ENCODE peak calls at places on chromosomes 12 and 14, in eight cellular contexts. Z is iPS DF 6.9, D is psoas muscle, L is ascending aorta, G is lower lobe of right lung, J is Karpas-422, N is HCT116, X is lung. Y is an unnamed sample.
A peak's percentile ranks its signal among the peaks of the same experiment; 100 is the strongest.

GRCh38 chr12:121537814-121538698 is 42.8 kb downstream of the KDM2B start:
- DNase-seq in Z (no peak), D (no peak), J (peak; percentile 79), X (no peak), L (no peak), G (peak; percentile 72), N (no peak), Y (no peak)

GRCh38 chr12:26133508-26133907 is 8.7 kb upstream of the BHLHE41 start:
- DNase-seq in X (no peak), D (no peak), G (no peak), L (no peak), N (no peak), J (no peak), Z (no peak), Y (no peak)

GRCh38 chr14:93133476-93133875 is 17.8 kb upstream of the ITPK1 start:
- DNase-seq in Z (no peak), N (no peak), L (no peak), D (no peak), J (no peak), G (no peak), X (no peak), Y (no peak)

GRCh38 chr14:32203928-32204357 is 874 bp upstream of the RNU6-8 start:
- DNase-seq in D (peak; percentile 57), L (no peak), X (no peak), Z (no peak), G (no peak), N (no peak), J (peak; percentile 55), Y (peak; percentile 21)

GRCh38 chr12:104063712-104064030 is 660 bp upstream of the HCFC2 start:
- DNase-seq in J (no peak), N (no peak), G (no peak), D (no peak), L (no peak), X (no peak), Z (no peak), Y (no peak)

GRCh38 chr14:60506985-60507829 is 1.7 kb upstream of the SIX6 start:
- DNase-seq in D (no peak), G (no peak), N (no peak), L (no peak), J (no peak), Z (no peak), X (no peak), Y (no peak)

GRCh38 chr14:31965735-31966598 is 111.1 kb upstream of the ARHGAP5 start:
- DNase-seq in G (no peak), Z (no peak), D (no peak), J (no peak), L (no peak), N (no peak), X (no peak), Y (no peak)

GRCh38 chr12:122411537-122411936 is 10.9 kb downstream of the CLIP1 start:
- DNase-seq in L (no peak), N (no peak), X (no peak), D (no peak), Z (no peak), G (no peak), J (no peak), Y (no peak)

GRCh38 chr12:63845726-63846125 is 1.2 kb downstream of the SRGAP1 start:
- DNase-seq in Z (no peak), N (no peak), L (no peak), J (no peak), D (no peak), X (no peak), G (no peak), Y (no peak)

GRCh38 chr12:6092784-6093722 is 31.4 kb downstream of the VWF start:
- DNase-seq in D (peak; percentile 69), X (peak; percentile 78), L (peak; percentile 91), Z (no peak), J (no peak), N (peak; percentile 82), G (peak; percentile 81), Y (no peak)

GRCh38 chr12:62903151-62903550 is 31.8 kb downstream of the PPM1H start:
- DNase-seq in N (no peak), J (no peak), G (no peak), L (no peak), D (no peak), X (no peak), Z (no peak), Y (no peak)

GRCh38 chr14:46571970-46572369 is 79.6 kb downstream of the RPL10L start:
- DNase-seq in N (no peak), D (no peak), L (no peak), G (no peak), X (no peak), Z (no peak), J (no peak), Y (no peak)

GRCh38 chr12:53706080-53706479 is 21.2 kb downstream of the CALCOCO1 start:
- DNase-seq in N (no peak), D (no peak), Z (no peak), G (no peak), X (no peak), L (no peak), J (no peak), Y (no peak)

GRCh38 chr12:2225736-2226135 is 172.9 kb downstream of the CACNA1C start:
- DNase-seq in G (no peak), D (no peak), J (no peak), X (no peak), N (no peak), Z (no peak), L (no peak), Y (no peak)

GRCh38 chr12:106288510-106289195 is 13.9 kb upstream of the TCP11L2 start:
- DNase-seq in L (no peak), X (no peak), G (no peak), J (no peak), Z (no peak), N (peak; percentile 76), D (no peak), Y (no peak)

GRCh38 chr12:22529281-22530060 is 14.9 kb downstream of the C2CD5 start:
- DNase-seq in X (no peak), J (peak; percentile 68), N (no peak), G (no peak), D (no peak), L (no peak), Z (no peak), Y (no peak)

GRCh38 chr14:60175255-60175902 is 10.2 kb upstream of the DHRS7 start:
- DNase-seq in L (no peak), D (no peak), Z (no peak), G (no peak), J (no peak), X (no peak), N (no peak), Y (no peak)

GRCh38 chr14:53493310-53493709 is 340.2 kb upstream of the DDHD1 start:
- DNase-seq in D (no peak), G (no peak), Z (no peak), N (no peak), J (no peak), X (no peak), L (no peak), Y (no peak)

GRCh38 chr12:34354239-34355200 is 332.2 kb downstream of the ALG10 start:
- DNase-seq in N (no peak), X (no peak), D (no peak), Z (no peak), L (no peak), J (no peak), G (no peak), Y (no peak)

GRCh38 chr14:54364555-54365415 is 32.0 kb upstream of the CDKN3 start:
- DNase-seq in G (no peak), N (no peak), Z (no peak), J (no peak), D (peak; percentile 74), L (peak; percentile 79), X (no peak), Y (peak; percentile 61)

DNA sequence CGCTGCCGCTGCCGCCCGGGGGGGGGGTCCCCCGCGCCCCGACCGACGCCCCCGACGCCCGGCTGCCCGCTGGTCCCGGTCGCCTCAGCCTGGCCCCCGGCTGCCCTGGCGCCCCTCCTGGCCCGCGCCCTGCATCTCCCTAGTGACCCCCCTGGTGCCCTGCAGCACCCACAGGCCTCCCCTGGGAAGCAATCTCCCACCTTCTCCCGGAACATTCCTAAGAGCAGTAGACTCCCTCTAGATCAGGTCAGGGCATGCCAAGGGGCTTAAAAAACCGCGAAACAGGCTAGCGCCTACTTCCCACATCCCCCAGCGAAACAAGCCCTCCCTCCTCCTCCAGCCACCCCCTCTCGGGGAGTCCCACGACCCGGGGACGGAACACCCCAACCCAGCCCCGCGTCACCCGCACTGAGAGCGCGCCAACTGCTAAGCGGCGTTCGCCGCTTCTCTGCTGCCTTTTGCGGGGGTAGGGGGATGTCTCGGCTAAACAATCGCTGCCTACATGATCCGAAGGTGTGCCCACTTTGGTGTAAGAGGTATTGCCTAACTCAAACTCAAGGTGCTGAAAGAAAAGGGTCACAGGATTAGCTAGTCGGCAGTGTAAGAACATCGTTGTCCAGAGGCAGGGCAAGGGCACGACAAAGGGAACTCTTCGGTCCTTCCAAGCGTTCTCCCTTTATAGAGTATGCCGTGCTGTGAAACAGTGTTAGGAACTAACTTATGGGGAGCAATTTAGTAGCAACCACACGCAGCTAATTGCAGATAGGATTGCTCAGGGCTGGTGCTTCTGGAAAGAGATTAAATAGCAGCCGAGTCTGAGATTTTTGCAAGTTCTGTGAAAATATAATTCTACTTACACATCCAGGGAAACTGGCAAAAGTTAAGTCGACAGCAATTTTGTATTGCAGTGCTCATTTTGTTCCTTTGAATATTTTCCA is 617 bp upstream of the NTN4 start:
- DNase-seq in J (no peak), D (peak; percentile 58), G (peak; percentile 59), L (peak; percentile 66), N (no peak), Z (no peak), X (peak; percentile 41), Y (no peak)
- H3K27ac ChIP-seq in J (no peak overlapping the region), D (peak overlapping the region; percentile 19), G (peak overlapping the region; percentile 82), L (peak overlapping the region; percentile 91), N (no peak overlapping the region), Z (no peak overlapping the region), X (peak overlapping the region; percentile 71), Y (peak overlapping the region; percentile 95)

DNA sequence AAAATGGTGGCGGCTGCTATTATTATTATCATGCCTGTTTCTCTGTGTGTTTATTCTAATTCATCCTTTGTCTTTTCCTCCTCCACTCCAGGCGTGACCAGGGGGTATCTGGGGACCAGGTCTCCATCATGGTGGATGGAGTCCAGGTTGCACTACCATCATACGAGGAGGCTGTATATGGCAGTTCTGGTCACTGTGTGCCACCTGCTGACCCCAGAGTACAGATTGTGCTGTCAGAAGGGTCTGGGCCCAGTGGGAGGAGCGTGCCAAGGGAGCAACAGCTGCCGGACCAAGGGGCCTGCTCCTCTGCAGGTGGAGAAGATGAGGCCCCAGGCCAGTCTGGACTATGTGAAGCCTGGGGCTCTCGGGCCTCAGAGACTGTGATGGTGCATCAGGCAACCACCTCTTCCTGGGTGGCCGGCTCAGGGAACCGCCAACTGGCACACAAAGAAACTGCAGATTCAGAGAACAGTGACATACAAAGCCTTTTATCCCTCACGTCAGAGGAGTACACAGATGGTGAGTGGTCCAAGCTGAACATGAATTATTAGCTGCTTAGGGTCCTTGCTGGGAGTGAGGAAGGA is 58.3 kb upstream of the SRSF5 start:
- DNase-seq in J (peak; percentile 82), N (no peak), L (no peak), Z (no peak), G (no peak), X (no peak), D (no peak), Y (no peak)
- H3K4me1 ChIP-seq in J (peaks cover 62% of the 10 kb centered on the region), N (peaks cover 15% of the 10 kb centered on the region), L (peaks cover 32% of the 10 kb centered on the region), Z (peaks cover 15% of the 10 kb centered on the region), G (peaks cover 61% of the 10 kb centered on the region), X (peaks cover 34% of the 10 kb centered on the region), D (peaks cover 31% of the 10 kb centered on the region), Y (peaks cover 61% of the 10 kb centered on the region)

GRCh38 chr12:94267907-94268575 is 119.7 kb downstream of the PLXNC1 start:
- DNase-seq in L (no peak), D (no peak), Z (no peak), G (no peak), J (no peak), N (no peak), X (no peak), Y (no peak)
- H3K27ac ChIP-seq in L (no peak overlapping the region), D (peak overlapping the region; percentile 43), Z (no peak overlapping the region), G (peak overlapping the region; percentile 67), J (no peak overlapping the region), N (no peak overlapping the region), X (no peak overlapping the region), Y (peak overlapping the region; percentile 70)

GRCh38 chr12:68809190-68810026 is 1.4 kb downstream of the MDM2 start:
- DNase-seq in N (no peak), Z (no peak), D (no peak), J (no peak), L (no peak), G (no peak), X (no peak), Y (no peak)
- H3K4me1 ChIP-seq in N (peaks cover 6% of the 10 kb centered on the region), Z (peaks cover 6% of the 10 kb centered on the region), D (peaks cover 23% of the 10 kb centered on the region), J (peaks cover 15% of the 10 kb centered on the region), L (peaks cover 19% of the 10 kb centered on the region), G (peaks cover 54% of the 10 kb centered on the region), X (peaks cover 1% of the 10 kb centered on the region), Y (peaks cover 68% of the 10 kb centered on the region)

Y was measured in left ventricle myocardium inferior.